ENCODE peak calls at places on chromosome 7, in ten cellular contexts. F is colonic mucosa, S is body of pancreas, G is BE2C, Y is neural progenitor cell, K is thoracic aorta, T is psoas muscle, C is uterus, J is breast epithelium, W is ascending aorta. X is an unnamed sample.

GRCh38 chr7:135768990-135769389 is 20.4 kb upstream of the FAM180A start:
- DNase-seq in F (no peak), S (peak; percentile 34), G (no peak), Y (no peak), K (no peak), T (no peak), C (no peak), J (peak; percentile 82), W (no peak), X (no peak)

GRCh38 chr7:100933735-100934134 is 15.6 kb upstream of the MUC3A start:
- DNase-seq in F (no peak), S (no peak), G (no peak), Y (no peak), K (no peak), T (no peak), C (no peak), J (no peak), W (no peak), X (no peak)

GRCh38 chr7:78528964-78529363 is 730.4 kb downstream of the PHTF2 start:
- DNase-seq in F (no peak), S (no peak), G (no peak), Y (no peak), K (no peak), T (no peak), C (no peak), J (no peak), W (no peak), X (no peak)

GRCh38 chr7:147700702-147701101 is 889.9 kb upstream of the C7orf33 start:
- DNase-seq in F (no peak), S (no peak), G (no peak), Y (peak; percentile 42), K (no peak), T (no peak), C (no peak), J (no peak), W (no peak), X (no peak)

GRCh38 chr7:11473807-11474424 is 358.1 kb downstream of the THSD7A start:
- DNase-seq in F (no peak), S (no peak), G (no peak), Y (no peak), K (no peak), T (no peak), C (no peak), J (no peak), W (no peak), X (no peak)

GRCh38 chr7:152459724-152460251 is 24.0 kb upstream of the KMT2C start:
- DNase-seq in F (peak; percentile 22), S (peak; percentile 82), G (peak; percentile 58), Y (peak; percentile 20), K (no peak), T (no peak), C (no peak), J (no peak), W (no peak), X (peak; percentile 47)

GRCh38 chr7:17646181-17646956 is 293.9 kb downstream of the SNX13 start:
- DNase-seq in F (no peak), S (no peak), G (no peak), Y (no peak), K (no peak), T (no peak), C (no peak), J (no peak), W (no peak), X (no peak)

GRCh38 chr7:5248201-5248885 is 34.4 kb upstream of the SLC29A4 start:
- DNase-seq in F (peak; percentile 47), S (peak; percentile 33), G (peak; percentile 86), Y (no peak), K (no peak), T (peak; percentile 59), C (peak; percentile 71), J (peak; percentile 35), W (no peak), X (no peak)

GRCh38 chr7:155259791-155260497 is 37.7 kb upstream of the INSIG1 start:
- DNase-seq in F (no peak), S (no peak), G (no peak), Y (no peak), K (no peak), T (no peak), C (no peak), J (no peak), W (no peak), X (no peak)

GRCh38 chr7:5665106-5666025 is 116.1 kb downstream of the RNF216 start:
- DNase-seq in F (peak; percentile 86), S (peak; percentile 73), G (peak; percentile 77), Y (peak; percentile 86), K (peak; percentile 46), T (peak; percentile 57), C (peak; percentile 81), J (peak; percentile 68), W (peak; percentile 88), X (no peak)

GRCh38 chr7:12403287-12404181 is at the start of gene VWDE:
- DNase-seq in F (peak; percentile 54), S (peak; percentile 52), G (peak; percentile 71), Y (peak; percentile 87), K (no peak), T (no peak), C (no peak), J (peak; percentile 55), W (no peak), X (peak; percentile 88)

GRCh38 chr7:155093586-155093985 is 23.5 kb downstream of the HTR5A start:
- DNase-seq in F (no peak), S (no peak), G (no peak), Y (no peak), K (no peak), T (no peak), C (no peak), J (no peak), W (no peak), X (no peak)

GRCh38 chr7:157928171-157928794 is 591.5 kb downstream of the DNAJB6 start:
- DNase-seq in F (no peak), S (no peak), G (no peak), Y (no peak), K (no peak), T (no peak), C (no peak), J (no peak), W (no peak), X (no peak)

GRCh38 chr7:157926107-157926506 is 589.3 kb downstream of the DNAJB6 start:
- DNase-seq in F (no peak), S (no peak), G (no peak), Y (no peak), K (no peak), T (no peak), C (no peak), J (no peak), W (no peak), X (no peak)

GRCh38 chr7:157926521-157927167 is 589.8 kb downstream of the DNAJB6 start:
- DNase-seq in F (no peak), S (no peak), G (no peak), Y (no peak), K (no peak), T (no peak), C (no peak), J (no peak), W (no peak), X (no peak)

GRCh38 chr7:157928808-157929425 is 592.1 kb downstream of the DNAJB6 start:
- DNase-seq in F (no peak), S (no peak), G (no peak), Y (no peak), K (no peak), T (no peak), C (no peak), J (no peak), W (no peak), X (no peak)

GRCh38 chr7:157927313-157927925 is 590.6 kb downstream of the DNAJB6 start:
- DNase-seq in F (no peak), S (no peak), G (no peak), Y (no peak), K (no peak), T (no peak), C (no peak), J (no peak), W (no peak), X (no peak)
- H3K9me3 ChIP-seq in F (no peaks in the 10 kb centered on the region), S (no peaks in the 10 kb centered on the region), G (no peaks in the 10 kb centered on the region), Y (no peaks in the 10 kb centered on the region), K (peaks cover under 1% of the 10 kb centered on the region), T (no peaks in the 10 kb centered on the region), C (no peaks in the 10 kb centered on the region), J (no peaks in the 10 kb centered on the region), W (no peaks in the 10 kb centered on the region), X (peaks cover 6% of the 10 kb centered on the region)

DNA sequence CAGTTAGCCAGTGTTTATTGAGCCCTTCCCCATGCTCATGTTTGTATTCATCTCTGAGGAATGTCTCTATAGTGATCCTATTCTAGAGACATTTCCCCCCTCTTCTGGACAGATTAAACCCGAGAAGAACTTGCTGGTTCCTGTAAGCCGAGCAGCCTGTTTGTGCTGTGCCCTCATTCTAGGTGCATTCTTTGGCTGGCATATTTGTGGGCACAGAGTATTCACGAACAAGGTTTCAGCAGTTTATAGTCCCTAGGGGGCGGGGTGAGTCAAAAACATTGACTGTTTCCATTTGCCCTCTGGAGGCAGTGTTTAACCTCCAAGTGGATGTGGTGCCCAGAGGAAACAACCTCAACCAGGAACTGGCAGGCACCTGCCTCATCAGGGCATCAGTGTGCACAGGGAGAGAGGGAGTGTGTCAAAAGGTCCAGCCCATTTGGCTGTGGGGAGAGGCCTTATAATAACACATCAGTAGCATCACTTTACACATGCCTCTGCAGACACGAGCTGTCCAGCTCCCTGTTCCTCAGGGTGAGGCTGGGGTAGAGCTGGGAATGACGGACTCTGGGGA is 273.3 kb upstream of the LRGUK start:
- DNase-seq in F (peak; percentile 61), S (peak; percentile 31), G (peak; percentile 77), Y (peak; percentile 72), K (no peak), T (peak; percentile 19), C (no peak), J (peak; percentile 72), W (no peak), X (peak; percentile 23)
- TF ChIP-seq CTCF in F (peak; percentile 39), S (peak; percentile 14), G (peak; percentile 87), Y (peak; percentile 71), K (no peak), T (peak; percentile 40), C (no peak), J (no peak), W (no peak), X (no peak)

DNA sequence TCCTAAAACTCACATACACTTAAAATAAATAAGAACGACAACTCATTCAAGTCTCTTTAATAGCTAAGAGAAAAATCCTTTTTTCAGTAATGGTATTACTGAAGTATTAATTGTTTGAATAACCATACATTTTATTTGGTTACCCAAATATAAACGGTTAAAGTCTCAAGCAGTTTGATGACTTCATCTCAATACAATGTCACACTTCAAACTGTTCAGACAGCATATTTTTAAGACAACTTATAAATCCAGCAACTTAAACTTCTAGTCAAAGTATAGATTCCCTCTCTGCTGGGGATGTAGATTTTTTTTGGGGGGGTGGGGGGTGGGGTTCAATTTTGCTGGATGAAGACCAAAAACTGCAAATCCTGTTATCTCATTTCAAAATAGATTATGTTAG is 42.0 kb downstream of the GNA12 start:
- DNase-seq in F (no peak), S (no peak), G (no peak), Y (no peak), K (no peak), T (no peak), C (no peak), J (no peak), W (no peak), X (no peak)
- H3K4me3 ChIP-seq in F (no peak overlapping the region), S (no peak overlapping the region), G (peak overlapping the region; percentile 28), Y (no peak overlapping the region), K (peak overlapping the region; percentile 60), T (no peak overlapping the region), C (no peak overlapping the region), J (no peak overlapping the region), W (peak overlapping the region; percentile 50), X (no peak overlapping the region)

DNA sequence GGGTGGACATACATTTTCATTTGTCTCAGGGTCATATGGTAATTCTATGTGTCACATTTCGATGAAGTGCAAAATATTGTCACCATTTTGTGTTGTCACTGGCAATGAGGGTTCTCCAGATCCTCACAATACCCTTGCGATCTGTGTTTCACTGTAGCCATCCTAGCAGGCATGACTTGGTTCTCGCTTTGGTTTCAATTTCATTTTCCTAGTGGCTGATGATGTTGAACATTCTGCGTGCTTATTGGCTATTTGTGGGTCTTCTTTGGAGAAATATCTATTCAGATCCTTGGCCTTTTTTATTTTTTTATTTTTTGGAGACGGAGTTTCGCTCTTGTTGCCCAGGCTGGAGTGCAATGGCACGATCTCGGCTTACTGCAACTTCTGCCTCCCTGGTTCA is 24.8 kb upstream of the MNX1 start:
- DNase-seq in F (no peak), S (no peak), G (no peak), Y (no peak), K (no peak), T (no peak), C (no peak), J (no peak), W (no peak), X (no peak)
- H3K9me3 ChIP-seq in F (no peaks in the 10 kb centered on the region), S (no peaks in the 10 kb centered on the region), G (no peaks in the 10 kb centered on the region), Y (no peaks in the 10 kb centered on the region), K (no peaks in the 10 kb centered on the region), T (no peaks in the 10 kb centered on the region), C (no peaks in the 10 kb centered on the region), J (peaks cover 8% of the 10 kb centered on the region), W (no peaks in the 10 kb centered on the region), X (peaks cover 8% of the 10 kb centered on the region)